ENCODE peak calls at places on chromosomes 7 and 10, in nine cellular contexts. G is mesendoderm, A is sigmoid colon, Q is left ventricle myocardium inferior, X is adrenal gland, I is body of pancreas, L is mucosa of descending colon, R is ovary, O is A549. W is an unnamed sample.

GRCh38 chr10:78903351-78903940 is 165.3 kb upstream of the ZMIZ1 start:
- DNase-seq in G (no peak), A (no peak), Q (no peak), X (no peak), I (no peak), L (no peak), R (no peak), O (no peak), W (no peak)

GRCh38 chr7:158490171-158490782 is 97.3 kb downstream of the PTPRN2 start:
- DNase-seq in G (no peak), A (no peak), Q (no peak), X (no peak), I (no peak), L (no peak), R (no peak), O (no peak), W (no peak)

GRCh38 chr10:28912017-28912783 is 234.9 kb downstream of the BAMBI start:
- DNase-seq in G (no peak), A (no peak), Q (no peak), X (no peak), I (no peak), L (no peak), R (no peak), O (no peak), W (no peak)

GRCh38 chr10:96390460-96390864 is 31.7 kb upstream of the OPALIN start:
- DNase-seq in G (no peak), A (peak; percentile 96), Q (peak; percentile 87), X (peak; percentile 69), I (peak; percentile 97), L (no peak), R (no peak), O (no peak), W (no peak)

GRCh38 chr10:22700489-22700888 is 13.9 kb downstream of the PIP4K2A start:
- DNase-seq in G (no peak), A (no peak), Q (no peak), X (no peak), I (no peak), L (no peak), R (no peak), O (no peak), W (no peak)

GRCh38 chr7:815284-816216 is 16.7 kb upstream of the SUN1 start:
- DNase-seq in G (peak; percentile 91), A (peak; percentile 74), Q (no peak), X (peak; percentile 68), I (peak; percentile 52), L (peak; percentile 47), R (peak; percentile 73), O (peak; percentile 23), W (peak; percentile 45)

GRCh38 chr10:100696477-100696901 is 48.9 kb upstream of the PAX2 start:
- DNase-seq in G (no peak), A (no peak), Q (no peak), X (no peak), I (no peak), L (no peak), R (no peak), O (peak; percentile 26), W (no peak)

GRCh38 chr10:103543617-103544525 is 50.4 kb downstream of the NEURL1 start:
- DNase-seq in G (peak; percentile 25), A (no peak), Q (no peak), X (no peak), I (no peak), L (no peak), R (no peak), O (no peak), W (no peak)

GRCh38 chr7:29442146-29442545 is 121.5 kb upstream of the PRR15 start:
- DNase-seq in G (peak; percentile 85), A (no peak), Q (no peak), X (no peak), I (peak; percentile 14), L (no peak), R (no peak), O (no peak), W (peak; percentile 70)

GRCh38 chr10:21572578-21572977 is 38.5 kb downstream of the MLLT10 start:
- DNase-seq in G (no peak), A (peak; percentile 66), Q (no peak), X (no peak), I (peak; percentile 10), L (no peak), R (peak; percentile 36), O (no peak), W (no peak)

GRCh38 chr7:5677538-5678294 is 103.7 kb downstream of the RNF216 start:
- DNase-seq in G (peak; percentile 82), A (peak; percentile 88), Q (peak; percentile 73), X (peak; percentile 58), I (peak; percentile 50), L (peak; percentile 50), R (peak; percentile 69), O (peak; percentile 55), W (peak; percentile 69)

GRCh38 chr10:44244745-44245600 is 139.9 kb downstream of the CXCL12 start:
- DNase-seq in G (peak; percentile 38), A (no peak), Q (no peak), X (no peak), I (no peak), L (no peak), R (no peak), O (no peak), W (no peak)

GRCh38 chr7:138030679-138031351 is 28.9 kb upstream of the CREB3L2 start:
- DNase-seq in G (no peak), A (no peak), Q (no peak), X (peak; percentile 39), I (no peak), L (no peak), R (no peak), O (no peak), W (no peak)

GRCh38 chr10:19498348-19499290 is 317.6 kb upstream of the PLXDC2 start:
- DNase-seq in G (no peak), A (peak; percentile 58), Q (no peak), X (no peak), I (no peak), L (no peak), R (no peak), O (no peak), W (no peak)

GRCh38 chr7:8260871-8261707 is 878 bp downstream of the ICA1 start:
- DNase-seq in G (peak; percentile 25), A (peak; percentile 66), Q (peak; percentile 67), X (peak; percentile 42), I (peak; percentile 73), L (peak; percentile 75), R (peak; percentile 13), O (peak; percentile 27), W (peak; percentile 39)

GRCh38 chr7:132666076-132666775 is 90.0 kb upstream of the PLXNA4 start:
- DNase-seq in G (no peak), A (no peak), Q (no peak), X (no peak), I (no peak), L (no peak), R (no peak), O (no peak), W (no peak)

GRCh38 chr10:64023926-64024465 is 502.8 kb downstream of the REEP3 start:
- DNase-seq in G (no peak), A (no peak), Q (no peak), X (no peak), I (no peak), L (no peak), R (no peak), O (no peak), W (no peak)

GRCh38 chr7:99244942-99245341 is 27.7 kb upstream of the MYH16 start:
- DNase-seq in G (no peak), A (no peak), Q (no peak), X (no peak), I (no peak), L (no peak), R (no peak), O (no peak), W (no peak)

GRCh38 chr10:80488539-80489066 is 34.5 kb downstream of the TSPAN14 start:
- DNase-seq in G (no peak), A (no peak), Q (no peak), X (no peak), I (peak; percentile 24), L (no peak), R (no peak), O (no peak), W (no peak)
- H3K4me1 ChIP-seq in G (peaks cover 16% of the 10 kb centered on the region), A (no peaks in the 10 kb centered on the region), Q (peaks cover 98% of the 10 kb centered on the region), X (peaks cover 24% of the 10 kb centered on the region), I (peaks cover 62% of the 10 kb centered on the region), L (peaks cover 22% of the 10 kb centered on the region), R (peaks cover 21% of the 10 kb centered on the region), O (peaks cover 99% of the 10 kb centered on the region), W (peaks cover 10% of the 10 kb centered on the region)

DNA sequence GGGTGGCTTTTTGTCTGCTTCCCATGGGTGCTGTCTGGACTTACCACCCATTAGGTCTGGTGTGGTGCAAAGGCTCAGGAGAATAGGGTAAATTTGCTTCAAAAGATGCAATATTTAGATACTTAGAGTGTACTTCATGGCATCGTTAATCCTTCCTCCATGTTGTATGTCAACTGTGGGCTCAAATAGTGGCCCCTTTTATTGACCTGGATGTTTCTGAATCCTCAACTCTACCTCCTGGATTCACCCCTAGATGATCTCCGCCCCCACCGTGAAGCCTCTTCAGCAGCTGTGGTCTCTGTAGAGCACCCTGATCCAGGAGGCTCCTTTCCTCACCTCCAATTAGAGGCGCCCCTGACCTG is 3.5 kb upstream of the GIMAP5 start:
- DNase-seq in G (no peak), A (no peak), Q (no peak), X (no peak), I (no peak), L (no peak), R (no peak), O (no peak), W (no peak)
- H3K4me1 ChIP-seq in G (peaks cover 3% of the 10 kb centered on the region), A (no peaks in the 10 kb centered on the region), Q (peaks cover 23% of the 10 kb centered on the region), X (no peaks in the 10 kb centered on the region), I (no peaks in the 10 kb centered on the region), L (no peaks in the 10 kb centered on the region), R (no peaks in the 10 kb centered on the region), O (no peaks in the 10 kb centered on the region), W (peaks cover 5% of the 10 kb centered on the region)

DNA sequence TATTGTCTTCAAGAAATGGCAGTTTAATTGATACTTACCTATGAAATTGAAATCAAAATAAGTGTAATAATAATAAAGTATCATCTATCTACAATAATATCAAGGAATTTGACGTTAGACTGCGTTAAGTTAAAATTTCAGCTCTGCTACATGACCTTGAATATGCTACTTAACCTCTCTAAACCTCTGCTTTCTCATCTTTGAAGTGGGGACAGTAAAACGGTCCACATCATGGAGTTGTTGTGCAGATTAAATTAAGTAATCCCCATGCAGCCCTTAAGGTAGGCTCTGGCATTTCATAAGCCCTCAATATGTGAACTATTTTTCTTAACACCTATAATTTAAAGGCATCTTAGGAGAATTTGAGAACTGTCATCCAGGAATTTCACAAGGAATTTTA is 252.4 kb upstream of the PHF14 start:
- DNase-seq in G (no peak), A (no peak), Q (no peak), X (no peak), I (no peak), L (no peak), R (no peak), O (no peak), W (no peak)
- H3K4me1 ChIP-seq in G (no peaks in the 10 kb centered on the region), A (no peaks in the 10 kb centered on the region), Q (no peaks in the 10 kb centered on the region), X (no peaks in the 10 kb centered on the region), I (no peaks in the 10 kb centered on the region), L (no peaks in the 10 kb centered on the region), R (no peaks in the 10 kb centered on the region), O (no peaks in the 10 kb centered on the region), W (peaks cover 11% of the 10 kb centered on the region)

DNA sequence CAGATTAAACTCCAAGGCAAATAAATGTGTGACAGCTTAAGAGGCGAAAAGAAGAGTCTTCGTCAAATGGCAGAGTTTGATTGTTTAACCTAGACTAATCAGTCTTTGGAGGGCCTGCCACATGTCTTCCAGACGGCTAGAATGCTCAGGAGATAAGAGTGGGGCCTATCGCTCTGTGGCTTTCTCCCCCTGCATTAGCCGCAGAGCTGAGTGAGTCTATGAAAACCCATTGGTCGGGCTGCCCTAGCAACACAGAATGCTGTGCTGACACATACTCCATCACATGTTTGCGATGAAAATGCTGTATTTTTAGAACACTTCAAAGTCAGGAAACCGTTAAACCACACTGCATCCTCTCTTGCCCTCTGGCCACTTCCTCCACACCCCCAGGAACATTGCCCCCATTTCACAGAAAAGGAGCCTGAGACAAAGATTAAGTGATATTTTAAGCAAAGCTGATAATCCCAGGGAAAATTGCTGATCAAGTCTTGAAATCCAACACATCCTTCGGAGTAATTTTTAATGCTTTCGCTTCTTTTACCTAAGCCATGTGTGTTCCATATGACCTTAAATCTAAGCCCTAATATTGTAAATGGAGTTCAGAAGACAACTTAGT is 161.0 kb downstream of the CELF2 start:
- DNase-seq in G (peak; percentile 77), A (no peak), Q (peak; percentile 46), X (peak; percentile 27), I (peak; percentile 41), L (peak; percentile 63), R (no peak), O (no peak), W (no peak)
- H3K4me1 ChIP-seq in G (no peaks in the 10 kb centered on the region), A (no peaks in the 10 kb centered on the region), Q (peaks cover 97% of the 10 kb centered on the region), X (no peaks in the 10 kb centered on the region), I (no peaks in the 10 kb centered on the region), L (no peaks in the 10 kb centered on the region), R (peaks cover 16% of the 10 kb centered on the region), O (no peaks in the 10 kb centered on the region), W (no peaks in the 10 kb centered on the region)

W was measured in HAP-1.